ENCODE peak calls at places on chromosome 7, in seven cellular contexts. Z, W, I, X, O, Q and S are unnamed samples.

GRCh38 chr7:26398436-26399308 is 107.0 kb downstream of the SNX10 start:
- DNase-seq in W (no peak), O (peak), Z (peak), Q (peak), I (peak), X (peak), S (peak)

GRCh38 chr7:106071356-106071998 is 40.6 kb downstream of the SYPL1 start:
- DNase-seq in Q (peak), I (no peak), O (no peak), W (peak), Z (no peak), X (peak), S (no peak)

GRCh38 chr7:81002471-81002870 is 83.6 kb upstream of the SEMA3C start:
- DNase-seq in W (no peak), O (no peak), Q (no peak), I (no peak), Z (no peak), X (no peak), S (no peak)

GRCh38 chr7:95454438-95454837 is 19.6 kb upstream of the PON2 start:
- DNase-seq in X (no peak), Q (no peak), Z (no peak), O (no peak), W (no peak), I (no peak), S (no peak)

GRCh38 chr7:14144109-14144508 is 154.6 kb upstream of the ETV1 start:
- DNase-seq in I (no peak), O (no peak), X (no peak), Z (no peak), Q (no peak), W (no peak), S (no peak)

GRCh38 chr7:65371468-65371867 is 2.2 kb upstream of the ZNF92 start:
- DNase-seq in I (no peak), X (no peak), Z (no peak), O (peak), W (no peak), Q (no peak), S (no peak)

GRCh38 chr7:113392421-113392820 is 274.1 kb upstream of the SMIM30 start:
- DNase-seq in W (no peak), Q (no peak), Z (no peak), X (no peak), I (no peak), O (no peak), S (no peak)

GRCh38 chr7:103065666-103066065 is 8.9 kb downstream of the FBXL13 start:
- DNase-seq in I (no peak), W (peak), Z (peak), X (peak), O (no peak), Q (peak), S (peak)

GRCh38 chr7:155198901-155199845 is 98.5 kb upstream of the INSIG1 start:
- DNase-seq in O (no peak), Q (no peak), X (no peak), W (no peak), Z (peak), I (no peak), S (no peak)

GRCh38 chr7:17103170-17103569 is 195.3 kb upstream of the AHR start:
- DNase-seq in Q (no peak), I (no peak), Z (no peak), O (no peak), X (no peak), W (no peak), S (no peak)

GRCh38 chr7:44377681-44378421 is 52.5 kb upstream of the CAMK2B start:
- DNase-seq in Q (no peak), Z (peak), O (no peak), W (no peak), X (no peak), I (peak), S (peak)

GRCh38 chr7:116525298-116525912 is 569 bp downstream of the CAV1 start:
- DNase-seq in Q (no peak), W (no peak), O (peak), X (peak), Z (peak), I (peak), S (peak)

GRCh38 chr7:130987092-130987491 is 253.1 kb upstream of the KLF14 start:
- DNase-seq in O (no peak), W (no peak), Q (no peak), Z (peak), I (no peak), X (peak), S (no peak)

GRCh38 chr7:16603633-16604032 is 41.9 kb downstream of the ANKMY2 start:
- DNase-seq in Q (no peak), X (peak), W (no peak), I (no peak), O (no peak), Z (peak), S (no peak)

GRCh38 chr7:131527462-131527861 is 29.0 kb downstream of the PODXL start:
- DNase-seq in O (no peak), W (no peak), X (no peak), I (peak), Q (no peak), Z (no peak), S (no peak)

GRCh38 chr7:40839881-40840280 is 705.1 kb downstream of the SUGCT start:
- DNase-seq in I (no peak), X (no peak), O (no peak), Z (no peak), W (no peak), Q (no peak), S (no peak)

GRCh38 chr7:4166807-4167206 is 515.3 kb upstream of the FOXK1 start:
- DNase-seq in I (no peak), W (no peak), X (no peak), Q (no peak), O (no peak), Z (no peak), S (no peak)

GRCh38 chr7:1974290-1974689 is 258.5 kb downstream of the MAD1L1 start:
- DNase-seq in Z (no peak), W (no peak), O (no peak), X (no peak), I (no peak), Q (no peak), S (no peak)

GRCh38 chr7:158353606-158354570 is 233.7 kb downstream of the PTPRN2 start:
- DNase-seq in O (no peak), Z (no peak), Q (peak), X (no peak), I (peak), W (no peak), S (peak)

GRCh38 chr7:132089356-132089755 is 486.9 kb downstream of the PLXNA4 start:
- DNase-seq in W (no peak), Q (no peak), I (no peak), O (no peak), Z (no peak), X (no peak), S (no peak)

GRCh38 chr7:12450615-12451014 is 47.0 kb upstream of the VWDE start:
- DNase-seq in W (no peak), X (no peak), O (no peak), Z (no peak), I (no peak), Q (no peak), S (no peak)

GRCh38 chr7:157612664-157613561 is 276.1 kb downstream of the DNAJB6 start:
- DNase-seq in I (no peak), Z (no peak), O (no peak), X (no peak), W (peak), Q (peak), S (no peak)